ENCODE peak calls at places on chromosomes 2 and 18, in four cellular contexts. H is adrenal gland, G is GM13976, C is K562. U is an unnamed sample.

GRCh38 chr2:105403785-105404698 is 5.2 kb upstream of the FHL2 start:
- DNase-seq in H (peak; percentile 63), G (no peak), C (peak; percentile 51), U (no peak)

GRCh38 chr2:195543902-195544894 is 112.8 kb upstream of the SLC39A10 start:
- DNase-seq in H (no peak), G (no peak), C (no peak), U (peak; percentile 38)

GRCh38 chr2:165758276-165758675 is 35.8 kb downstream of the GALNT3 start:
- DNase-seq in H (no peak), G (no peak), C (no peak), U (no peak)

GRCh38 chr2:54801422-54801821 is 78.0 kb downstream of the EML6 start:
- DNase-seq in H (no peak), G (no peak), C (no peak), U (no peak)

GRCh38 chr2:238515411-238515810 is 88.7 kb downstream of the ASB1 start:
- DNase-seq in H (no peak), G (no peak), C (no peak), U (no peak)

GRCh38 chr2:240637901-240638175 is 12.6 kb downstream of the GPR35 start:
- DNase-seq in H (no peak), G (no peak), C (no peak), U (no peak)

GRCh38 chr2:68742638-68743037 is 8.0 kb downstream of the ARHGAP25 start:
- DNase-seq in H (no peak), G (no peak), C (no peak), U (no peak)

GRCh38 chr2:157106950-157107349 is 150.6 kb upstream of the GALNT5 start:
- DNase-seq in H (no peak), G (no peak), C (no peak), U (no peak)

GRCh38 chr2:45190481-45190880 is 181.2 kb upstream of the SIX2 start:
- DNase-seq in H (no peak), G (no peak), C (peak; percentile 36), U (no peak)

GRCh38 chr18:55907352-55908045 is 319.5 kb upstream of the TCF4 start:
- DNase-seq in H (no peak), G (no peak), C (no peak), U (no peak)

GRCh38 chr2:66481100-66481549 is 46.2 kb downstream of the MEIS1 start:
- DNase-seq in H (peak; percentile 21), G (no peak), C (peak; percentile 60), U (no peak)

GRCh38 chr2:67032091-67032490 is 365.0 kb upstream of the ETAA1 start:
- DNase-seq in H (no peak), G (no peak), C (no peak), U (no peak)

GRCh38 chr2:143397886-143398614 is 268.8 kb downstream of the ARHGAP15 start:
- DNase-seq in H (no peak), G (no peak), C (no peak), U (no peak)

GRCh38 chr18:54162431-54162830 is 62.0 kb downstream of the MBD2 start:
- DNase-seq in H (no peak), G (no peak), C (no peak), U (no peak)

GRCh38 chr2:192194866-192195547 is at the start of gene TMEFF2:
- DNase-seq in H (peak; percentile 34), G (peak; percentile 70), C (peak; percentile 55), U (peak; percentile 96)

GRCh38 chr2:26609839-26610277 is 31.3 kb downstream of the CIB4 start:
- DNase-seq in H (peak; percentile 61), G (no peak), C (no peak), U (no peak)

GRCh38 chr18:62282188-62282629 is 42.9 kb upstream of the TNFRSF11A start:
- DNase-seq in H (peak; percentile 8), G (no peak), C (no peak), U (no peak)

GRCh38 chr2:55403177-55403998 is 16.3 kb downstream of the CCDC88A start:
- DNase-seq in H (no peak), G (no peak), C (no peak), U (no peak)

GRCh38 chr2:166373951-166374350 is 1.8 kb downstream of the SCN9A start:
- DNase-seq in H (peak; percentile 10), G (no peak), C (peak; percentile 71), U (peak; percentile 23)

GRCh38 chr2:30932850-30933249 is 125.6 kb upstream of the CAPN13 start:
- DNase-seq in H (no peak), G (no peak), C (no peak), U (no peak)

GRCh38 chr18:3689091-3689490 is 239.1 kb downstream of the TGIF1 start:
- DNase-seq in H (no peak), G (no peak), C (no peak), U (no peak)

GRCh38 chr18:79139206-79139605 is 70.0 kb downstream of the ATP9B start:
- DNase-seq in H (no peak), G (no peak), C (no peak), U (no peak)

GRCh38 chr2:134173338-134174016 is 80.4 kb upstream of the MGAT5 start:
- DNase-seq in H (no peak), G (no peak), C (no peak), U (no peak)

GRCh38 chr18:48065601-48065995 is 135.1 kb upstream of the SMAD2 start:
- DNase-seq in H (no peak), G (no peak), C (no peak), U (no peak)

GRCh38 chr2:208501217-208501616 is 94.6 kb downstream of the PTH2R start:
- DNase-seq in H (no peak), G (no peak), C (no peak), U (peak; percentile 10)

GRCh38 chr2:69032336-69032735 is 19.4 kb downstream of the ANTXR1 start:
- DNase-seq in H (no peak), G (no peak), C (no peak), U (no peak)

GRCh38 chr2:16948710-16949109 is 283.1 kb upstream of the CYRIA start:
- DNase-seq in H (no peak), G (no peak), C (no peak), U (no peak)

GRCh38 chr2:218400167-218400929 is 680 bp downstream of the CTDSP1 start:
- DNase-seq in H (no peak), G (no peak), C (peak; percentile 54), U (peak; percentile 63)

GRCh38 chr2:172200495-172201085 is 97.9 kb upstream of the DLX2 start:
- DNase-seq in H (no peak), G (no peak), C (peak; percentile 35), U (no peak)

GRCh38 chr18:8657050-8657820 is 48.0 kb downstream of the RAB12 start:
- DNase-seq in H (no peak), G (no peak), C (no peak), U (no peak)

GRCh38 chr2:31384771-31385276 is 29.7 kb downstream of the XDH start:
- DNase-seq in H (no peak), G (no peak), C (no peak), U (no peak)

GRCh38 chr2:7987992-7988391 is 693.9 kb upstream of the ID2 start:
- DNase-seq in H (no peak), G (no peak), C (no peak), U (no peak)